ENCODE peak calls at places on chromosome 1, in four cellular contexts. N is right atrium auricular region, B is T47D, K is DMS 273 treated with DMSO at 0.1 percent for 48 hours. Y is an unnamed sample.

GRCh38 chr1:211343607-211344334 is 17.1 kb downstream of the TRAF5 start:
- DNase-seq in N (no peak), B (no peak), K (no peak), Y (no peak)

GRCh38 chr1:19067912-19068638 is 111.6 kb upstream of the IFFO2 start:
- DNase-seq in K (no peak), B (no peak), N (no peak), Y (no peak)

GRCh38 chr1:4745560-4745959 is 91.2 kb downstream of the AJAP1 start:
- DNase-seq in B (no peak), N (no peak), K (no peak), Y (no peak)

GRCh38 chr1:1264868-1265272 is 8.8 kb downstream of the UBE2J2 start:
- DNase-seq in K (no peak), B (no peak), N (no peak), Y (peak)

GRCh38 chr1:55006931-55007330 is 8.2 kb downstream of the BSND start:
- DNase-seq in N (no peak), K (no peak), B (no peak), Y (no peak)

GRCh38 chr1:10632691-10633090 is 157.9 kb downstream of the PEX14 start:
- DNase-seq in B (no peak), K (no peak), N (no peak), Y (no peak)

GRCh38 chr1:43802356-43802755 is 95.0 kb downstream of the ST3GAL3 start:
- DNase-seq in B (no peak), K (no peak), N (no peak), Y (no peak)

GRCh38 chr1:51877434-51878306 is 857 bp downstream of the NRDC start:
- DNase-seq in K (no peak), B (no peak), N (peak), Y (no peak)

GRCh38 chr1:229128209-229128608 is 142.7 kb upstream of the RAB4A start:
- DNase-seq in N (no peak), K (no peak), B (no peak), Y (no peak)

GRCh38 chr1:62038594-62039284 is 155.9 kb upstream of the L1TD1 start:
- DNase-seq in B (no peak), K (no peak), N (no peak), Y (no peak)

GRCh38 chr1:119010201-119010600 is 22.1 kb upstream of the TBX15 start:
- DNase-seq in N (no peak), K (no peak), B (no peak), Y (no peak)

GRCh38 chr1:194644528-194644927 is 1458.1 kb upstream of the B3GALT2 start:
- DNase-seq in N (no peak), K (no peak), B (no peak), Y (no peak)

GRCh38 chr1:35726814-35727433 is 8.2 kb upstream of the C1orf216 start:
- DNase-seq in N (no peak), K (no peak), B (no peak), Y (no peak)

GRCh38 chr1:30185809-30186208 is 537.6 kb downstream of the MATN1 start:
- DNase-seq in K (no peak), B (no peak), N (no peak), Y (no peak)

GRCh38 chr1:65177457-65177856 is 29.5 kb downstream of the AK4 start:
- DNase-seq in K (no peak), N (no peak), B (no peak), Y (no peak)

Y was measured in AG04449.